ENCODE peak calls at places on chromosomes 4 and X, in seven cellular contexts. One of them, this sample, is unnamed.

GRCh38 chr4:174713821-174714220 is 115.2 kb downstream of the GLRA3 start:
- DNase-seq in fibroblast of the aortic adventitia: no peak
- DNase-seq in GM06990: no peak
- DNase-seq in naive thymus-derived CD4-positive, alpha-beta T cell: no peak
- DNase-seq in tibial artery: no peak
- DNase-seq in HCT116: no peak
- DNase-seq in sigmoid colon: no peak
- DNase-seq in this sample: no peak

GRCh38 chrX:131827935-131828334 is 195.2 kb upstream of the STK26 start:
- DNase-seq in fibroblast of the aortic adventitia: peak; percentile 35
- DNase-seq in tibial artery: no peak
- DNase-seq in HCT116: no peak
- DNase-seq in GM06990: peak; percentile 33
- DNase-seq in naive thymus-derived CD4-positive, alpha-beta T cell: peak; percentile 49
- DNase-seq in sigmoid colon: no peak
- DNase-seq in this sample: no peak

GRCh38 chrX:3143043-3143799 is 102.0 kb downstream of the ARSF start:
- DNase-seq in GM06990: no peak
- DNase-seq in HCT116: peak; percentile 48
- DNase-seq in tibial artery: no peak
- DNase-seq in fibroblast of the aortic adventitia: no peak
- DNase-seq in naive thymus-derived CD4-positive, alpha-beta T cell: peak; percentile 2
- DNase-seq in sigmoid colon: no peak
- DNase-seq in this sample: no peak

GRCh38 chr4:138758876-138759275 is 256.7 kb upstream of the NOCT start:
- DNase-seq in HCT116: no peak
- DNase-seq in sigmoid colon: no peak
- DNase-seq in naive thymus-derived CD4-positive, alpha-beta T cell: no peak
- DNase-seq in fibroblast of the aortic adventitia: no peak
- DNase-seq in GM06990: no peak
- DNase-seq in tibial artery: no peak
- DNase-seq in this sample: no peak

GRCh38 chrX:39439910-39440733 is 638.9 kb downstream of the MID1IP1 start:
- DNase-seq in tibial artery: no peak
- DNase-seq in naive thymus-derived CD4-positive, alpha-beta T cell: no peak
- DNase-seq in GM06990: no peak
- DNase-seq in sigmoid colon: peak; percentile 38
- DNase-seq in fibroblast of the aortic adventitia: no peak
- DNase-seq in HCT116: no peak
- DNase-seq in this sample: no peak

GRCh38 chr4:41628916-41629315 is 91.0 kb downstream of the LIMCH1 start:
- DNase-seq in tibial artery: no peak
- DNase-seq in GM06990: no peak
- DNase-seq in HCT116: no peak
- DNase-seq in fibroblast of the aortic adventitia: no peak
- DNase-seq in sigmoid colon: no peak
- DNase-seq in naive thymus-derived CD4-positive, alpha-beta T cell: no peak
- DNase-seq in this sample: no peak

GRCh38 chr4:152369903-152370296 is 166.0 kb downstream of the FBXW7 start:
- DNase-seq in naive thymus-derived CD4-positive, alpha-beta T cell: peak; percentile 13
- DNase-seq in fibroblast of the aortic adventitia: peak; percentile 48
- DNase-seq in tibial artery: no peak
- DNase-seq in sigmoid colon: no peak
- DNase-seq in HCT116: no peak
- DNase-seq in GM06990: no peak
- DNase-seq in this sample: no peak

GRCh38 chrX:41348551-41348950 is 14.6 kb downstream of the DDX3X start:
- DNase-seq in fibroblast of the aortic adventitia: no peak
- DNase-seq in naive thymus-derived CD4-positive, alpha-beta T cell: no peak
- DNase-seq in GM06990: no peak
- DNase-seq in HCT116: no peak
- DNase-seq in sigmoid colon: no peak
- DNase-seq in tibial artery: no peak
- DNase-seq in this sample: no peak

GRCh38 chr4:106201373-106201772 is 114.6 kb downstream of the TBCK start:
- DNase-seq in GM06990: no peak
- DNase-seq in sigmoid colon: no peak
- DNase-seq in fibroblast of the aortic adventitia: peak; percentile 29
- DNase-seq in tibial artery: no peak
- DNase-seq in HCT116: no peak
- DNase-seq in naive thymus-derived CD4-positive, alpha-beta T cell: no peak
- DNase-seq in this sample: no peak

GRCh38 chr4:151876411-151876988 is 115.7 kb upstream of the GATB start:
- DNase-seq in naive thymus-derived CD4-positive, alpha-beta T cell: no peak
- DNase-seq in HCT116: no peak
- DNase-seq in tibial artery: no peak
- DNase-seq in fibroblast of the aortic adventitia: no peak
- DNase-seq in GM06990: no peak
- DNase-seq in sigmoid colon: no peak
- DNase-seq in this sample: no peak

GRCh38 chr4:150235795-150236385 is 157.6 kb downstream of the DCLK2 start:
- DNase-seq in sigmoid colon: no peak
- DNase-seq in fibroblast of the aortic adventitia: peak; percentile 53
- DNase-seq in HCT116: no peak
- DNase-seq in naive thymus-derived CD4-positive, alpha-beta T cell: no peak
- DNase-seq in GM06990: no peak
- DNase-seq in tibial artery: no peak
- DNase-seq in this sample: no peak

GRCh38 chrX:51742586-51742985 is 656 bp upstream of the GSPT2 start:
- DNase-seq in HCT116: no peak
- DNase-seq in sigmoid colon: no peak
- DNase-seq in tibial artery: no peak
- DNase-seq in fibroblast of the aortic adventitia: no peak
- DNase-seq in naive thymus-derived CD4-positive, alpha-beta T cell: no peak
- DNase-seq in GM06990: no peak
- DNase-seq in this sample: no peak

GRCh38 chr4:139735381-139736256 is 70.0 kb downstream of the MGST2 start:
- DNase-seq in tibial artery: peak; percentile 36
- DNase-seq in fibroblast of the aortic adventitia: peak; percentile 7
- DNase-seq in naive thymus-derived CD4-positive, alpha-beta T cell: no peak
- DNase-seq in sigmoid colon: peak; percentile 74
- DNase-seq in GM06990: no peak
- DNase-seq in HCT116: no peak
- DNase-seq in this sample: no peak

GRCh38 chr4:139815646-139816601 is 150.3 kb downstream of the MGST2 start:
- DNase-seq in GM06990: no peak
- DNase-seq in fibroblast of the aortic adventitia: peak; percentile 83
- DNase-seq in HCT116: no peak
- DNase-seq in sigmoid colon: peak; percentile 85
- DNase-seq in tibial artery: peak; percentile 71
- DNase-seq in naive thymus-derived CD4-positive, alpha-beta T cell: no peak
- DNase-seq in this sample: no peak

GRCh38 chrX:125203737-125204578 is 115.7 kb upstream of the TEX13C start:
- DNase-seq in naive thymus-derived CD4-positive, alpha-beta T cell: no peak
- DNase-seq in tibial artery: peak; percentile 28
- DNase-seq in GM06990: no peak
- DNase-seq in sigmoid colon: no peak
- DNase-seq in HCT116: no peak
- DNase-seq in fibroblast of the aortic adventitia: no peak
- DNase-seq in this sample: peak; percentile 12

GRCh38 chr4:169103966-169104412 is 93.9 kb upstream of the CBR4 start:
- DNase-seq in fibroblast of the aortic adventitia: no peak
- DNase-seq in GM06990: no peak
- DNase-seq in sigmoid colon: no peak
- DNase-seq in naive thymus-derived CD4-positive, alpha-beta T cell: no peak
- DNase-seq in tibial artery: no peak
- DNase-seq in HCT116: no peak
- DNase-seq in this sample: no peak

GRCh38 chr4:154414796-154415195 is 76.8 kb downstream of the DCHS2 start:
- DNase-seq in naive thymus-derived CD4-positive, alpha-beta T cell: no peak
- DNase-seq in GM06990: no peak
- DNase-seq in sigmoid colon: no peak
- DNase-seq in HCT116: no peak
- DNase-seq in tibial artery: no peak
- DNase-seq in fibroblast of the aortic adventitia: no peak
- DNase-seq in this sample: no peak

GRCh38 chr4:138410266-138410665 is 168.1 kb upstream of the SLC7A11 start:
- DNase-seq in sigmoid colon: no peak
- DNase-seq in naive thymus-derived CD4-positive, alpha-beta T cell: no peak
- DNase-seq in HCT116: no peak
- DNase-seq in fibroblast of the aortic adventitia: no peak
- DNase-seq in GM06990: no peak
- DNase-seq in tibial artery: no peak
- DNase-seq in this sample: no peak

GRCh38 chrX:55816023-55816422 is 98.5 kb downstream of the RRAGB start:
- DNase-seq in sigmoid colon: no peak
- DNase-seq in naive thymus-derived CD4-positive, alpha-beta T cell: no peak
- DNase-seq in tibial artery: no peak
- DNase-seq in GM06990: no peak
- DNase-seq in fibroblast of the aortic adventitia: no peak
- DNase-seq in HCT116: no peak
- DNase-seq in this sample: no peak

GRCh38 chrX:122586831-122587230 is 597.2 kb upstream of the GRIA3 start:
- DNase-seq in sigmoid colon: no peak
- DNase-seq in tibial artery: no peak
- DNase-seq in GM06990: no peak
- DNase-seq in naive thymus-derived CD4-positive, alpha-beta T cell: no peak
- DNase-seq in HCT116: no peak
- DNase-seq in fibroblast of the aortic adventitia: peak; percentile 1
- DNase-seq in this sample: no peak

GRCh38 chr4:73451404-73451803 is 15.4 kb downstream of the AFP start:
- DNase-seq in HCT116: no peak
- DNase-seq in sigmoid colon: no peak
- DNase-seq in GM06990: no peak
- DNase-seq in fibroblast of the aortic adventitia: peak; percentile 71
- DNase-seq in naive thymus-derived CD4-positive, alpha-beta T cell: no peak
- DNase-seq in tibial artery: no peak
- DNase-seq in this sample: no peak

GRCh38 chr4:73454920-73455319 is 18.9 kb downstream of the AFP start:
- DNase-seq in naive thymus-derived CD4-positive, alpha-beta T cell: no peak
- DNase-seq in HCT116: no peak
- DNase-seq in sigmoid colon: no peak
- DNase-seq in GM06990: no peak
- DNase-seq in fibroblast of the aortic adventitia: no peak
- DNase-seq in tibial artery: no peak
- DNase-seq in this sample: no peak

GRCh38 chr4:73451978-73452747 is 16.1 kb downstream of the AFP start:
- DNase-seq in fibroblast of the aortic adventitia: peak; percentile 36
- DNase-seq in GM06990: no peak
- DNase-seq in tibial artery: no peak
- DNase-seq in sigmoid colon: no peak
- DNase-seq in HCT116: no peak
- DNase-seq in naive thymus-derived CD4-positive, alpha-beta T cell: no peak
- DNase-seq in this sample: no peak

GRCh38 chr4:73453701-73454005 is 17.6 kb downstream of the AFP start:
- DNase-seq in GM06990: no peak
- DNase-seq in fibroblast of the aortic adventitia: no peak
- DNase-seq in sigmoid colon: no peak
- DNase-seq in HCT116: no peak
- DNase-seq in naive thymus-derived CD4-positive, alpha-beta T cell: no peak
- DNase-seq in tibial artery: no peak
- DNase-seq in this sample: no peak

GRCh38 chr4:73452953-73453700 is 17.1 kb downstream of the AFP start:
- DNase-seq in tibial artery: no peak
- DNase-seq in GM06990: no peak
- DNase-seq in fibroblast of the aortic adventitia: peak; percentile 42
- DNase-seq in HCT116: no peak
- DNase-seq in sigmoid colon: no peak
- DNase-seq in naive thymus-derived CD4-positive, alpha-beta T cell: no peak
- DNase-seq in this sample: no peak
- H3K4me3 ChIP-seq in tibial artery: no peak overlapping the region
- H3K4me3 ChIP-seq in GM06990: no peak overlapping the region
- H3K4me3 ChIP-seq in fibroblast of the aortic adventitia: no peak overlapping the region
- H3K4me3 ChIP-seq in HCT116: no peak overlapping the region
- H3K4me3 ChIP-seq in sigmoid colon: no peak overlapping the region
- H3K4me3 ChIP-seq in naive thymus-derived CD4-positive, alpha-beta T cell: no peak overlapping the region
- H3K4me3 ChIP-seq in this sample: no peak overlapping the region

GRCh38 chr4:576991-577498 is 950 bp upstream of the TMEM271 start:
- DNase-seq in HCT116: no peak
- DNase-seq in GM06990: no peak
- DNase-seq in sigmoid colon: no peak
- DNase-seq in naive thymus-derived CD4-positive, alpha-beta T cell: no peak
- DNase-seq in tibial artery: no peak
- DNase-seq in fibroblast of the aortic adventitia: no peak
- DNase-seq in this sample: no peak

GRCh38 chr4:574346-575161 is 1.5 kb downstream of the TMEM271 start:
- DNase-seq in sigmoid colon: no peak
- DNase-seq in tibial artery: no peak
- DNase-seq in naive thymus-derived CD4-positive, alpha-beta T cell: no peak
- DNase-seq in GM06990: no peak
- DNase-seq in HCT116: no peak
- DNase-seq in fibroblast of the aortic adventitia: no peak
- DNase-seq in this sample: no peak

GRCh38 chr4:577499-578450 is 1.7 kb upstream of the TMEM271 start:
- DNase-seq in sigmoid colon: no peak
- DNase-seq in naive thymus-derived CD4-positive, alpha-beta T cell: no peak
- DNase-seq in HCT116: no peak
- DNase-seq in fibroblast of the aortic adventitia: no peak
- DNase-seq in GM06990: no peak
- DNase-seq in tibial artery: no peak
- DNase-seq in this sample: no peak

GRCh38 chr4:575281-576141 is 584 bp downstream of the TMEM271 start:
- DNase-seq in naive thymus-derived CD4-positive, alpha-beta T cell: no peak
- DNase-seq in HCT116: no peak
- DNase-seq in sigmoid colon: no peak
- DNase-seq in tibial artery: no peak
- DNase-seq in GM06990: no peak
- DNase-seq in fibroblast of the aortic adventitia: peak; percentile 48
- DNase-seq in this sample: no peak

GRCh38 chr4:576245-576821 is at the start of gene TMEM271:
- DNase-seq in fibroblast of the aortic adventitia: no peak
- DNase-seq in tibial artery: no peak
- DNase-seq in sigmoid colon: no peak
- DNase-seq in GM06990: no peak
- DNase-seq in naive thymus-derived CD4-positive, alpha-beta T cell: no peak
- DNase-seq in HCT116: no peak
- DNase-seq in this sample: no peak
- H3K4me3 ChIP-seq in fibroblast of the aortic adventitia: no peak within 1 kb of the TSS
- H3K4me3 ChIP-seq in tibial artery: no peak within 1 kb of the TSS
- H3K4me3 ChIP-seq in sigmoid colon: no peak within 1 kb of the TSS
- H3K4me3 ChIP-seq in GM06990: no peak within 1 kb of the TSS
- H3K4me3 ChIP-seq in naive thymus-derived CD4-positive, alpha-beta T cell: no peak within 1 kb of the TSS
- H3K4me3 ChIP-seq in HCT116: no peak within 1 kb of the TSS
- H3K4me3 ChIP-seq in this sample: no peak within 1 kb of the TSS

GRCh38 chr4:184096561-184097239 is 121.0 kb downstream of the ENPP6 start:
- DNase-seq in sigmoid colon: no peak
- DNase-seq in tibial artery: no peak
- DNase-seq in GM06990: no peak
- DNase-seq in naive thymus-derived CD4-positive, alpha-beta T cell: no peak
- DNase-seq in fibroblast of the aortic adventitia: peak; percentile 73
- DNase-seq in HCT116: no peak
- DNase-seq in this sample: no peak
- H3K4me3 ChIP-seq in sigmoid colon: peak overlapping the region; percentile 33
- H3K4me3 ChIP-seq in tibial artery: peak overlapping the region; percentile 23
- H3K4me3 ChIP-seq in GM06990: no peak overlapping the region
- H3K4me3 ChIP-seq in naive thymus-derived CD4-positive, alpha-beta T cell: no peak overlapping the region
- H3K4me3 ChIP-seq in fibroblast of the aortic adventitia: peak overlapping the region; percentile 41
- H3K4me3 ChIP-seq in HCT116: no peak overlapping the region
- H3K4me3 ChIP-seq in this sample: no peak overlapping the region

DNA sequence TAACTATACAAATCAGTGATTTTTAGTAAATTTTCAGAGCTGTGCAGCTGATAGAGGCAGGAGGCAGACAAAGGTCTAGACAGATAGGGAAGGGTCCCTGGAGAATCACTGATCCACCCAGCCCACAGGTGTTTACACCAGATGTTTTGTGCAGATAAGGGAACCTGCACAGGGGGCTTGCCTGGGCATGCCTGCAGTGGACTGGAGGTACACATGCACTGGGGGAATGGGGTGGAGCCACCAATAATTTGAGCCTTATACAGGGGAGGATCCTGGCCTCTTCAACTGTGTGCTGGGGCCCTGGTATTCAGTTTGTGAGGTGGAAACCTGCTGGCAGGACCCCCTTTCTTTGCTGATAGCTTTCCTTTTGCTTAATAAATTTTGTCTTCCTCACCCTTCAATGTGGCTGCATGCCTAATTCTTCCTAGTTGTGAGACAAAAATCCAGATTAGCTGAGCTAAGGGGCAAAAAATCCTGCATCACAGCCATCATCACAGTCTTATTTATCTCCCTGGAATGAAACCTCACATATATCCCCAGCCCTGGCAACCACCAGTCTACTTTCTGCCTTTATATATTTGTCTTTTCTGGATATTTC is 102.8 kb downstream of the KDM6A start:
- DNase-seq in tibial artery: no peak
- DNase-seq in sigmoid colon: no peak
- DNase-seq in GM06990: peak; percentile 22
- DNase-seq in fibroblast of the aortic adventitia: peak; percentile 15
- DNase-seq in HCT116: no peak
- DNase-seq in naive thymus-derived CD4-positive, alpha-beta T cell: no peak
- DNase-seq in this sample: no peak
- H3K4me3 ChIP-seq in tibial artery: no peak overlapping the region
- H3K4me3 ChIP-seq in sigmoid colon: no peak overlapping the region
- H3K4me3 ChIP-seq in GM06990: no peak overlapping the region
- H3K4me3 ChIP-seq in fibroblast of the aortic adventitia: no peak overlapping the region
- H3K4me3 ChIP-seq in HCT116: no peak overlapping the region
- H3K4me3 ChIP-seq in naive thymus-derived CD4-positive, alpha-beta T cell: no peak overlapping the region
- H3K4me3 ChIP-seq in this sample: no peak overlapping the region